ENCODE peak calls at places on chromosomes 16 and 17, in seven cellular contexts. One of them, this sample, is unnamed.

GRCh38 chr17:70857351-70857750 is 688.0 kb downstream of the KCNJ2 start:
- DNase-seq in effector CD4-positive, alpha-beta T cell: no peak
- DNase-seq in posterior cingulate gyrus: no peak
- DNase-seq in DMS153: no peak
- DNase-seq in activated naive CD8-positive, alpha-beta T cell treated with anti-CD3 and anti-CD28 coated beads, Interleukin-2, amount 50 U/mL, for 24 hours: no peak
- DNase-seq in progenitor cell of endocrine pancreas: no peak
- DNase-seq in MCF 10A: no peak
- DNase-seq in this sample: no peak

GRCh38 chr16:9500872-9501271 is 409.4 kb downstream of the HAPSTR1 start:
- DNase-seq in effector CD4-positive, alpha-beta T cell: no peak
- DNase-seq in posterior cingulate gyrus: no peak
- DNase-seq in DMS153: no peak
- DNase-seq in activated naive CD8-positive, alpha-beta T cell treated with anti-CD3 and anti-CD28 coated beads, Interleukin-2, amount 50 U/mL, for 24 hours: no peak
- DNase-seq in progenitor cell of endocrine pancreas: no peak
- DNase-seq in MCF 10A: no peak
- DNase-seq in this sample: no peak

GRCh38 chr16:75288596-75289120 is 37.2 kb upstream of the BCAR1 start:
- DNase-seq in effector CD4-positive, alpha-beta T cell: peak; percentile 12
- DNase-seq in posterior cingulate gyrus: no peak
- DNase-seq in DMS153: no peak
- DNase-seq in activated naive CD8-positive, alpha-beta T cell treated with anti-CD3 and anti-CD28 coated beads, Interleukin-2, amount 50 U/mL, for 24 hours: peak; percentile 77
- DNase-seq in progenitor cell of endocrine pancreas: no peak
- DNase-seq in MCF 10A: no peak
- DNase-seq in this sample: peak; percentile 75

GRCh38 chr17:73232587-73233373 is 28.9 kb downstream of the CPSF4L start:
- DNase-seq in effector CD4-positive, alpha-beta T cell: peak; percentile 5
- DNase-seq in posterior cingulate gyrus: no peak
- DNase-seq in DMS153: no peak
- DNase-seq in activated naive CD8-positive, alpha-beta T cell treated with anti-CD3 and anti-CD28 coated beads, Interleukin-2, amount 50 U/mL, for 24 hours: no peak
- DNase-seq in progenitor cell of endocrine pancreas: no peak
- DNase-seq in MCF 10A: peak; percentile 43
- DNase-seq in this sample: peak; percentile 6

GRCh38 chr17:14815079-14815478 is 450.0 kb downstream of the PMP22 start:
- DNase-seq in effector CD4-positive, alpha-beta T cell: no peak
- DNase-seq in posterior cingulate gyrus: no peak
- DNase-seq in DMS153: no peak
- DNase-seq in activated naive CD8-positive, alpha-beta T cell treated with anti-CD3 and anti-CD28 coated beads, Interleukin-2, amount 50 U/mL, for 24 hours: no peak
- DNase-seq in progenitor cell of endocrine pancreas: no peak
- DNase-seq in MCF 10A: peak; percentile 36
- DNase-seq in this sample: no peak

GRCh38 chr16:57632568-57632967 is 4.1 kb downstream of the ADGRG1 start:
- DNase-seq in effector CD4-positive, alpha-beta T cell: no peak
- DNase-seq in posterior cingulate gyrus: no peak
- DNase-seq in DMS153: no peak
- DNase-seq in activated naive CD8-positive, alpha-beta T cell treated with anti-CD3 and anti-CD28 coated beads, Interleukin-2, amount 50 U/mL, for 24 hours: no peak
- DNase-seq in progenitor cell of endocrine pancreas: no peak
- DNase-seq in MCF 10A: no peak
- DNase-seq in this sample: no peak

GRCh38 chr17:45335721-45336120 is 18.9 kb upstream of the MAP3K14 start:
- DNase-seq in effector CD4-positive, alpha-beta T cell: no peak
- DNase-seq in posterior cingulate gyrus: no peak
- DNase-seq in DMS153: no peak
- DNase-seq in activated naive CD8-positive, alpha-beta T cell treated with anti-CD3 and anti-CD28 coated beads, Interleukin-2, amount 50 U/mL, for 24 hours: no peak
- DNase-seq in progenitor cell of endocrine pancreas: no peak
- DNase-seq in MCF 10A: no peak
- DNase-seq in this sample: no peak

GRCh38 chr17:7548585-7549400 is at the start of gene TNFSF12:
- DNase-seq in effector CD4-positive, alpha-beta T cell: peak; percentile 39
- DNase-seq in posterior cingulate gyrus: peak; percentile 39
- DNase-seq in DMS153: no peak
- DNase-seq in activated naive CD8-positive, alpha-beta T cell treated with anti-CD3 and anti-CD28 coated beads, Interleukin-2, amount 50 U/mL, for 24 hours: peak; percentile 68
- DNase-seq in progenitor cell of endocrine pancreas: no peak
- DNase-seq in MCF 10A: peak; percentile 30
- DNase-seq in this sample: peak; percentile 45

GRCh38 chr17:75861927-75862317 is 6.8 kb upstream of the WBP2 start:
- DNase-seq in effector CD4-positive, alpha-beta T cell: no peak
- DNase-seq in posterior cingulate gyrus: no peak
- DNase-seq in DMS153: no peak
- DNase-seq in activated naive CD8-positive, alpha-beta T cell treated with anti-CD3 and anti-CD28 coated beads, Interleukin-2, amount 50 U/mL, for 24 hours: no peak
- DNase-seq in progenitor cell of endocrine pancreas: no peak
- DNase-seq in MCF 10A: no peak
- DNase-seq in this sample: no peak

GRCh38 chr16:11742041-11742535 is 569 bp downstream of the TXNDC11 start:
- DNase-seq in effector CD4-positive, alpha-beta T cell: peak; percentile 22
- DNase-seq in posterior cingulate gyrus: no peak
- DNase-seq in DMS153: no peak
- DNase-seq in activated naive CD8-positive, alpha-beta T cell treated with anti-CD3 and anti-CD28 coated beads, Interleukin-2, amount 50 U/mL, for 24 hours: peak; percentile 56
- DNase-seq in progenitor cell of endocrine pancreas: no peak
- DNase-seq in MCF 10A: peak; percentile 38
- DNase-seq in this sample: peak; percentile 15

GRCh38 chr16:84143784-84144199 is 1.2 kb downstream of the HSDL1 start:
- DNase-seq in effector CD4-positive, alpha-beta T cell: no peak
- DNase-seq in posterior cingulate gyrus: no peak
- DNase-seq in DMS153: no peak
- DNase-seq in activated naive CD8-positive, alpha-beta T cell treated with anti-CD3 and anti-CD28 coated beads, Interleukin-2, amount 50 U/mL, for 24 hours: no peak
- DNase-seq in progenitor cell of endocrine pancreas: no peak
- DNase-seq in MCF 10A: no peak
- DNase-seq in this sample: no peak

GRCh38 chr17:50354776-50355175 is 8.8 kb downstream of the XYLT2 start:
- DNase-seq in effector CD4-positive, alpha-beta T cell: no peak
- DNase-seq in posterior cingulate gyrus: no peak
- DNase-seq in DMS153: no peak
- DNase-seq in activated naive CD8-positive, alpha-beta T cell treated with anti-CD3 and anti-CD28 coated beads, Interleukin-2, amount 50 U/mL, for 24 hours: no peak
- DNase-seq in progenitor cell of endocrine pancreas: no peak
- DNase-seq in MCF 10A: no peak
- DNase-seq in this sample: no peak

GRCh38 chr16:82782715-82783251 is 156.0 kb downstream of the CDH13 start:
- DNase-seq in effector CD4-positive, alpha-beta T cell: no peak
- DNase-seq in posterior cingulate gyrus: no peak
- DNase-seq in DMS153: peak; percentile 88
- DNase-seq in activated naive CD8-positive, alpha-beta T cell treated with anti-CD3 and anti-CD28 coated beads, Interleukin-2, amount 50 U/mL, for 24 hours: no peak
- DNase-seq in progenitor cell of endocrine pancreas: no peak
- DNase-seq in MCF 10A: no peak
- DNase-seq in this sample: no peak

GRCh38 chr17:38605852-38606645 is at the start of gene SRCIN1:
- DNase-seq in effector CD4-positive, alpha-beta T cell: peak; percentile 11
- DNase-seq in posterior cingulate gyrus: peak; percentile 65
- DNase-seq in DMS153: no peak
- DNase-seq in activated naive CD8-positive, alpha-beta T cell treated with anti-CD3 and anti-CD28 coated beads, Interleukin-2, amount 50 U/mL, for 24 hours: peak; percentile 72
- DNase-seq in progenitor cell of endocrine pancreas: peak; percentile 67
- DNase-seq in MCF 10A: peak; percentile 29
- DNase-seq in this sample: peak; percentile 25

GRCh38 chr17:703081-703875 is 11.4 kb downstream of the VPS53 start:
- DNase-seq in effector CD4-positive, alpha-beta T cell: no peak
- DNase-seq in posterior cingulate gyrus: no peak
- DNase-seq in DMS153: no peak
- DNase-seq in activated naive CD8-positive, alpha-beta T cell treated with anti-CD3 and anti-CD28 coated beads, Interleukin-2, amount 50 U/mL, for 24 hours: no peak
- DNase-seq in progenitor cell of endocrine pancreas: no peak
- DNase-seq in MCF 10A: no peak
- DNase-seq in this sample: no peak

GRCh38 chr16:12341423-12341822 is 364.9 kb downstream of the SNX29 start:
- DNase-seq in effector CD4-positive, alpha-beta T cell: no peak
- DNase-seq in posterior cingulate gyrus: no peak
- DNase-seq in DMS153: no peak
- DNase-seq in activated naive CD8-positive, alpha-beta T cell treated with anti-CD3 and anti-CD28 coated beads, Interleukin-2, amount 50 U/mL, for 24 hours: no peak
- DNase-seq in progenitor cell of endocrine pancreas: no peak
- DNase-seq in MCF 10A: peak; percentile 48
- DNase-seq in this sample: no peak

GRCh38 chr16:4718466-4718865 is 15.6 kb downstream of the ANKS3 start:
- DNase-seq in effector CD4-positive, alpha-beta T cell: no peak
- DNase-seq in posterior cingulate gyrus: no peak
- DNase-seq in DMS153: no peak
- DNase-seq in activated naive CD8-positive, alpha-beta T cell treated with anti-CD3 and anti-CD28 coated beads, Interleukin-2, amount 50 U/mL, for 24 hours: no peak
- DNase-seq in progenitor cell of endocrine pancreas: no peak
- DNase-seq in MCF 10A: no peak
- DNase-seq in this sample: no peak

GRCh38 chr17:83006515-83007455 is 72.6 kb upstream of the METRNL start:
- DNase-seq in effector CD4-positive, alpha-beta T cell: no peak
- DNase-seq in posterior cingulate gyrus: no peak
- DNase-seq in DMS153: no peak
- DNase-seq in activated naive CD8-positive, alpha-beta T cell treated with anti-CD3 and anti-CD28 coated beads, Interleukin-2, amount 50 U/mL, for 24 hours: no peak
- DNase-seq in progenitor cell of endocrine pancreas: no peak
- DNase-seq in MCF 10A: no peak
- DNase-seq in this sample: no peak